ENCODE peak calls at places on chromosomes 12 and 14, in six cellular contexts. F, B, U, Y, K and A are unnamed samples.

GRCh38 chr12:55726911-55727310 is 1.9 kb downstream of the CD63 start:
- DNase-seq in K (no peak), U (no peak), F (peak; percentile 38), Y (no peak), B (no peak), A (no peak)

GRCh38 chr12:18443768-18444437 is 182.6 kb downstream of the PIK3C2G start:
- DNase-seq in F (no peak), K (no peak), U (peak; percentile 26), Y (no peak), B (no peak), A (no peak)

GRCh38 chr12:124436366-124436765 is 131.0 kb downstream of the NCOR2 start:
- DNase-seq in F (no peak), K (no peak), U (peak; percentile 16), B (no peak), Y (peak; percentile 44), A (no peak)

GRCh38 chr14:35406811-35407630 is 2.5 kb upstream of the NFKBIA start:
- DNase-seq in Y (peak; percentile 82), K (no peak), F (no peak), B (peak; percentile 81), U (peak; percentile 74), A (peak; percentile 36)

GRCh38 chr12:94386422-94386821 is 73.2 kb downstream of the CEP83 start:
- DNase-seq in F (no peak), B (peak; percentile 43), Y (no peak), K (no peak), U (peak; percentile 39), A (no peak)

GRCh38 chr14:101130861-101131260 is 227.3 kb upstream of the RTL1 start:
- DNase-seq in F (no peak), U (no peak), Y (no peak), B (no peak), K (peak; percentile 40), A (no peak)

GRCh38 chr12:75591628-75592027 is 80.2 kb upstream of the KRR1 start:
- DNase-seq in K (no peak), Y (peak; percentile 29), F (no peak), B (peak; percentile 43), U (peak; percentile 34), A (no peak)

GRCh38 chr12:57583008-57583831 is 7.8 kb upstream of the PIP4K2C start:
- DNase-seq in F (peak; percentile 85), U (peak; percentile 81), Y (peak; percentile 94), B (peak; percentile 83), K (peak; percentile 76), A (peak; percentile 74)

GRCh38 chr14:78848234-78848820 is 678.2 kb downstream of the NRXN3 start:
- DNase-seq in B (peak; percentile 33), K (peak; percentile 70), U (peak; percentile 31), F (peak; percentile 68), Y (peak; percentile 75), A (peak; percentile 58)

GRCh38 chr12:47801170-47801903 is 18.4 kb downstream of the HDAC7 start:
- DNase-seq in K (no peak), B (peak; percentile 34), F (no peak), U (no peak), Y (no peak), A (no peak)

GRCh38 chr14:103385153-103385993 is at the start of gene MARK3:
- DNase-seq in U (peak; percentile 95), K (peak; percentile 96), B (peak; percentile 98), Y (peak; percentile 98), F (peak; percentile 98), A (peak; percentile 95)

GRCh38 chr14:78240567-78240966 is 70.4 kb downstream of the NRXN3 start:
- DNase-seq in F (no peak), Y (no peak), U (no peak), B (no peak), K (no peak), A (no peak)

DNA sequence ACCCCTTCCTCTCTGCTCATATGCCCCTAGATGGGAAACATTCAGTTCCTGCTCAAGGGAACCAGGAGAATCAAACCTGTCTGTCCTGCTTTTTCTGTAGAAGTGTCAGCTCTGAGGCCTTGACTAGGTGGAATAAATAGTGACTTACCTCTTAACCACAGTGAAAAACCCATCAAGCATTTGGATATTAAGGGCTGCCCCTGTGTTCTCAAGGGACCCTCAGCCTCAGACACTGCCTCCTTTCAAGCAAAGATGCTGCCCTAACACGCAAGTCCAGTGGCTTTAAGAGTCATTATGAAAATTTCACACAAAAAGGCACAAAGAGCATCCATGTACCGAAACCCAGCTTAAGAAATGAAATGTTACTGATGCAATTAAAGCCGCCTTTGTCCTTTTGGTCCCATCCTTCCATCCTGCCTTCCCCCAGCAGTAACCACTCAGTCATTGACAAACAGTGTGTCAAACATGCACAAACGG is 297.2 kb downstream of the ZFP36L1 start:
- DNase-seq in B (no peak), K (no peak), Y (no peak), F (no peak), U (no peak), A (no peak)
- H2BK15ac ChIP-seq in B (no peak overlapping the region), K (peak overlapping the region; percentile 46), Y (no peak overlapping the region), F (no peak overlapping the region), U (no peak overlapping the region), A (no peak overlapping the region)

DNA sequence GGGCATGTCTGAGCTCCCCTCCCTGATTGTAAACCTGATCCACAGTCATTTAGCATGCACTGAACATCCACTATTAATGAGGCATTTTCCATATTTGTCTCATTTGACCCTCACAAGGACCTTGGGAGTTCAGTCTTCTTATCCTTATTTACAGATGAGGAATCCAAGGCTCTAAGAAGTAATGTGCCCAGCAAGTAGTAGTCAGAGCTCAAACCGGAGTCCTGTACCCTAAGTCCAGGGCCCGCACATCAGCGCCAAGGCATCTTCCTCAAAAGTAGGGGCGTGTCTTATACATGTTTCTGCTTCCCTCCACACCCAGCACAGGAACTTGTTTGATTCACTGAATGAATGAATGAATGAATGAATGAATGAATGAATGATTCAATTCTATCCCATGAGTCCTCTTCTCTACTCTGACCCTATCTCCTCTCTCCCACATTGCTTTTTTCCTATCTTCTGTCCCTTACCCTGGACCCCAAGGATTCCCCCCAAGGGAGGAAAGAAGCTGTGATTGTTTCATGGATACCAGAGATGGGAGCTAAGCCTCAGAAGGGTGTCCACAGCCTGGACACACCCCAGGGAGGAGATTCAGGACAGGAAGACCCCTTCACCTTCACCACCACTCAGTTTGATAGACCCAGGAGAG is 21.8 kb upstream of the KRT8 start:
- DNase-seq in F (no peak), B (no peak), K (no peak), U (no peak), Y (no peak), A (no peak)
- H4K8ac ChIP-seq in F (no peak overlapping the region), B (peak overlapping the region; percentile 57), K (no peak overlapping the region), U (peak overlapping the region; percentile 37), Y (no peak overlapping the region), A (no peak overlapping the region)

GRCh38 chr12:80838708-80839107 is 99.0 kb downstream of the LIN7A start:
- DNase-seq in F (no peak), Y (peak; percentile 42), K (no peak), U (no peak), B (no peak), A (no peak)

GRCh38 chr12:80834724-80835123 is 103.0 kb downstream of the LIN7A start:
- DNase-seq in B (no peak), K (no peak), U (no peak), Y (no peak), F (no peak), A (no peak)

GRCh38 chr12:80837342-80837978 is 100.3 kb downstream of the LIN7A start:
- DNase-seq in Y (peak; percentile 96), B (peak; percentile 54), F (peak; percentile 72), K (no peak), U (peak; percentile 76), A (peak; percentile 51)

DNA sequence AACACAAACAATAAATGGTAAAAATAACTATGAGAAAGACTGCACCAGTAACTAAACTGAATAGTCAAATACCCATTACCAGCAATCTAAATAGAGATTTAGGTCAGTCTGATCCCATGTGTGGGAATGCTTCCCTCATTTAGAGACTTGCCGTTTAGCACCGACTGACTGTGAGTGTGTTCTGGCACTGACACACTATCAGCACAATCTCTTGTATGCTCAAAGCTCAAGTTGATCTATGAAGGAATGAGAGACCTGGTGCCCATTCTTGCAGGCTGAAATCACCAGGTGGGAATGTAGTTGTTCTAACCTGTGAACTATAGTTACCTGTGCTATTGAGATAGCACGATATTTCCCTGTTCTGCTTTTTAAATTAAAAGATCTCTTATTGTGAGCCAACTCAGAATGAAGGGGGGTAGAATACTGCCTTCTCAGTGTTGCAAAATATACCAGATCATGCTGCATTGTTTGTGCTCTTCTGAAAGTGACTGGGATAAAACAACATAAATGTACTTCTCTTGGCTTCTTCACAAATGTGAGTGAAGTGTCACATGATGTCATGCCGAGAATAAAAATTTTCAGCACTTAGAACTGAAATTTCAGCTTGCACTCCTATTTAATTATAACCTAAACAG is 99.6 kb downstream of the LIN7A start:
- DNase-seq in U (no peak), K (no peak), Y (peak; percentile 83), F (no peak), B (no peak), A (no peak)
- H2BK15ac ChIP-seq in U (no peak overlapping the region), K (no peak overlapping the region), Y (peak overlapping the region; percentile 42), F (no peak overlapping the region), B (no peak overlapping the region), A (no peak overlapping the region)

GRCh38 chr14:68633131-68633991 is 159.5 kb downstream of the ZFP36L1 start:
- DNase-seq in U (no peak), B (no peak), Y (no peak), K (peak; percentile 38), F (peak; percentile 20), A (no peak)

GRCh38 chr14:68636597-68636996 is 156.3 kb downstream of the ZFP36L1 start:
- DNase-seq in U (no peak), F (no peak), B (no peak), Y (no peak), K (peak; percentile 16), A (no peak)

GRCh38 chr14:68634346-68634745 is 158.5 kb downstream of the ZFP36L1 start:
- DNase-seq in K (peak; percentile 43), Y (no peak), U (no peak), F (peak; percentile 24), B (no peak), A (no peak)

GRCh38 chr14:68637106-68638021 is 155.5 kb downstream of the ZFP36L1 start:
- DNase-seq in K (peak; percentile 26), U (peak; percentile 58), Y (no peak), F (no peak), B (peak; percentile 75), A (no peak)

DNA sequence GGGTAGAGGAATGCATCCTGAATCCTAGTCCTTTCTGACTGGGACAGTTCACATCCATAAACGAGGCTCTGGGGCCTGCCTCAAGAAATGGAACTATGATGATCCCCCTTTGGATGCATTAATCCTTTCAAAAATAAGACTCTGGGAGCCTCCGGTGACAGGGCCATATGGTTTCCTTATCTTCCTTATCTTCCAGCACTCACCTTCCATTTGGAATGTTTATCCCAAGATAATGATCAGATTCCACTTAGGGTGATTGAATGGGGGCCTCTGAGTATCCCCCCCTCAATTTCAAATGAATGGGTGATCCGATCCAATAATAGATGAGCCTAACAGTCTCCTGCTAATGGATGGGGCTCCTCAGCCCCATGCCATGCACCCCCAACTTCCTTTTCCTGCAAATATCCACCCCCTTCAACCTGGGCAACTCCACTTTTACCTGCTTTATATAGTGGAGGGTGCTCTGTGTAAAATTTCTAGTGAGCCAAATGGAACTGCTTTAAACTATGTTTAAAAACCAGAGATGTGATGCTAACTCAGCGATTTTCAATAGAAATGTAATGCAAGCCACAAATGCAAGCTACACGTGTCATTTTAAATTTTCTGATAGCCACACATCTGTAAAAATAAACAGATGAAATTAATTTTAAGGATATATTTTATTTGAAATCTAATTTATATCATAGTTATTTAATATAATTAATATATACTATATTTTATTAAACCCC is 157.8 kb downstream of the ZFP36L1 start:
- DNase-seq in B (no peak), F (no peak), Y (no peak), U (no peak), K (peak; percentile 28), A (no peak)
- H4K8ac ChIP-seq in B (no peak overlapping the region), F (no peak overlapping the region), Y (no peak overlapping the region), U (no peak overlapping the region), K (no peak overlapping the region), A (no peak overlapping the region)